ENCODE peak calls at places on chromosomes 6 and 20, in six cellular contexts. J is OCI-LY7; R is CD8-positive, alpha-beta T cell; A is fibroblast of lung; L is esophagus squamous epithelium; H is A673. X is an unnamed sample.
A peak's percentile ranks its signal among the peaks of the same experiment; 100 is the strongest.

GRCh38 chr6:170131351-170131750 is 159.5 kb downstream of the DLL1 start:
- DNase-seq in J (no peak), R (no peak), A (no peak), L (no peak), H (no peak), X (peak; percentile 80)

GRCh38 chr6:31351734-31352496 is 5.1 kb downstream of the HLA-B start:
- DNase-seq in J (no peak), R (peak; percentile 24), A (no peak), L (no peak), H (no peak), X (no peak)

GRCh38 chr6:35469711-35470662 is 1.8 kb downstream of the RPL10A start:
- DNase-seq in J (no peak), R (no peak), A (no peak), L (no peak), H (no peak), X (peak; percentile 88)

GRCh38 chr20:55174635-55175034 is 699.2 kb downstream of the DOK5 start:
- DNase-seq in J (no peak), R (no peak), A (no peak), L (no peak), H (no peak), X (no peak)

GRCh38 chr20:12203399-12203798 is 285.7 kb downstream of the BTBD3 start:
- DNase-seq in J (no peak), R (no peak), A (no peak), L (no peak), H (no peak), X (no peak)

GRCh38 chr20:51733070-51733469 is 35.1 kb downstream of the ATP9A start:
- DNase-seq in J (no peak), R (no peak), A (no peak), L (no peak), H (no peak), X (no peak)

GRCh38 chr20:61767776-61768494 is 297.7 kb downstream of the TAF4 start:
- DNase-seq in J (no peak), R (no peak), A (no peak), L (no peak), H (no peak), X (peak; percentile 71)

GRCh38 chr6:148211777-148212324 is 130.8 kb upstream of the SASH1 start:
- DNase-seq in J (no peak), R (no peak), A (no peak), L (no peak), H (no peak), X (no peak)

GRCh38 chr20:61839912-61840441 is 225.7 kb downstream of the TAF4 start:
- DNase-seq in J (no peak), R (no peak), A (no peak), L (no peak), H (no peak), X (peak; percentile 61)

GRCh38 chr6:101700655-101701054 is 307.1 kb downstream of the GRIK2 start:
- DNase-seq in J (no peak), R (no peak), A (no peak), L (no peak), H (no peak), X (no peak)

GRCh38 chr6:132483779-132484679 is 28.9 kb downstream of the STX7 start:
- DNase-seq in J (peak; percentile 84), R (peak; percentile 35), A (peak; percentile 54), L (no peak), H (peak; percentile 76), X (no peak)

GRCh38 chr20:32767418-32768198 is 5.4 kb downstream of the DNMT3B start:
- DNase-seq in J (no peak), R (no peak), A (no peak), L (no peak), H (no peak), X (no peak)

GRCh38 chr20:24669701-24670100 is 200.3 kb downstream of the SYNDIG1 start:
- DNase-seq in J (no peak), R (no peak), A (no peak), L (no peak), H (no peak), X (no peak)

GRCh38 chr6:47733879-47734558 is 35.6 kb downstream of the ADGRF4 start:
- DNase-seq in J (peak; percentile 56), R (no peak), A (no peak), L (no peak), H (peak; percentile 35), X (no peak)

GRCh38 chr20:49713779-49714712 is at the start of gene B4GALT5:
- DNase-seq in J (peak; percentile 93), R (peak; percentile 59), A (peak; percentile 72), L (no peak), H (peak; percentile 93), X (peak; percentile 96)
- H3K4me1 ChIP-seq in J (peaks cover 36% of the 10 kb centered on the region), R (peaks cover 32% of the 10 kb centered on the region), A (peaks cover 6% of the 10 kb centered on the region), L (peaks cover 7% of the 10 kb centered on the region), H (peaks cover 18% of the 10 kb centered on the region), X (peaks cover 15% of the 10 kb centered on the region)

DNA sequence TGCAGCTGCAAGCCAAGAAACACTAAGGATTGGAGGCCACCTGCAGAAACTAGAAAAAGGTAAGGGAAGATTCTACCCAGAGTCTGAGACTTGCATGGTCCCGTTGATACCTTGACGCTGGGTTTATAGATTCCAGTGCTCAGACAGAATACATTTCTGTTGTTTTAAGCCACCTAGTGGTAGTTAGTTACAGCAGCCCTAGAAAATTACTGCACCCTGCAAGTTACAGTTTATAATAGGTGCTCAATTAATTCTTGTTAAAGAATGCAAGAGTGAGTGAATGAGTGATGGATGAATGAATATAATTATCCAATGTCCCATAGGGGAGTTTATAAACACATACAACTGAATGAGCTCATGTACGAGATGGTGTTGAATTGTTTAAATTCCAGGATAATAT is 453.1 kb upstream of the SLC35B3 start:
- DNase-seq in J (peak; percentile 2), R (no peak), A (no peak), L (no peak), H (peak; percentile 52), X (no peak)
- TF ChIP-seq CTCF in J (peak; percentile 67), R (no peak), A (no peak), L (no peak), H (peak; percentile 65), X (no peak)

GRCh38 chr20:44187054-44187762 is at the start of gene JPH2:
- DNase-seq in J (no peak), R (no peak), A (peak; percentile 79), L (no peak), H (no peak), X (peak; percentile 91)

GRCh38 chr20:44187763-44188709 is 1.0 kb upstream of the JPH2 start:
- DNase-seq in J (peak; percentile 41), R (no peak), A (peak; percentile 53), L (no peak), H (no peak), X (no peak)

GRCh38 chr20:44186674-44187053 is 324 bp downstream of the JPH2 start:
- DNase-seq in J (no peak), R (no peak), A (no peak), L (no peak), H (no peak), X (no peak)

GRCh38 chr20:44186201-44186600 is 787 bp downstream of the JPH2 start:
- DNase-seq in J (no peak), R (no peak), A (no peak), L (no peak), H (no peak), X (no peak)

DNA sequence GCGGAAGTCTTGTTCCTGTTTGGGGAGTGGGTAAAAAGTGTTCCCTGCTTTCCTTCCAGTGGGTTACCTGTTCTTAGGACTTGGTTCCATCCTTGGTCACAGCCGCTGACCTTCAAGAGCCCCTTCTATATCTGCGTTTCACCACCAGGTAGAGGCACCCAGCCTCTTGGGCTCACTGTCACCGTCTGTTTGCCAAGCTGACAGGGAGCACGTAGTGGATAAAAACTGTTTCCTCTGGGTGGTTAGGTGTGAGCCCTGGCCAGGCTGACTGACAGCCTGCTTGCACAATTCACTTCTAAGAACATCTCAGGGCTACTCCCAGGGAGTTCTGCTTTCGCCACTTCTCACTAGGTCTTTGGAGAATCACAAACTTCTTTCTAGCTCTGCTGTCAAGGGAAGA is 1.8 kb upstream of the JPH2 start:
- DNase-seq in J (no peak), R (no peak), A (no peak), L (no peak), H (no peak), X (no peak)
- H3K27ac ChIP-seq in J (no peak overlapping the region), R (no peak overlapping the region), A (peak overlapping the region; percentile 52), L (peak overlapping the region; percentile 79), H (no peak overlapping the region), X (no peak overlapping the region)

GRCh38 chr6:53306819-53307347 is 41.9 kb downstream of the ELOVL5 start:
- DNase-seq in J (no peak), R (no peak), A (peak; percentile 81), L (no peak), H (no peak), X (no peak)
- H3K4me1 ChIP-seq in J (peaks cover 73% of the 10 kb centered on the region), R (peaks cover 57% of the 10 kb centered on the region), A (peaks cover 10% of the 10 kb centered on the region), L (peaks cover 15% of the 10 kb centered on the region), H (peaks cover 28% of the 10 kb centered on the region), X (peaks cover 48% of the 10 kb centered on the region)

GRCh38 chr6:99130897-99131873 is 183.4 kb upstream of the FBXL4 start:
- DNase-seq in J (no peak), R (no peak), A (no peak), L (no peak), H (peak; percentile 18), X (no peak)
- TF ChIP-seq CTCF in J (peak; percentile 52), R (no peak), A (no peak), L (no peak), H (peak; percentile 38), X (no peak)

X was measured in osteoblast.